ENCODE peak calls at places on chromosomes 16 and 17, in six cellular contexts. One of them, this sample, is unnamed.
A peak's percentile ranks its signal among the peaks of the same experiment; 100 is the strongest.

GRCh38 chr17:40191237-40192208 is 14.3 kb downstream of the RAPGEFL1 start:
- DNase-seq in effector memory CD4-positive, alpha-beta T cell: peak; percentile 47
- DNase-seq in thoracic aorta: peak; percentile 44
- DNase-seq in cardiac muscle cell: peak; percentile 77
- DNase-seq in mesenchymal stem cell: peak; percentile 84
- DNase-seq in fibroblast of lung: peak; percentile 79
- DNase-seq in this sample: peak; percentile 85

GRCh38 chr17:29368926-29369325 is 21.2 kb upstream of the TAOK1 start:
- DNase-seq in effector memory CD4-positive, alpha-beta T cell: no peak
- DNase-seq in thoracic aorta: no peak
- DNase-seq in cardiac muscle cell: peak; percentile 73
- DNase-seq in mesenchymal stem cell: no peak
- DNase-seq in fibroblast of lung: peak; percentile 66
- DNase-seq in this sample: peak; percentile 84

GRCh38 chr17:68861602-68862001 is 93.6 kb downstream of the ABCA8 start:
- DNase-seq in effector memory CD4-positive, alpha-beta T cell: no peak
- DNase-seq in thoracic aorta: no peak
- DNase-seq in cardiac muscle cell: no peak
- DNase-seq in mesenchymal stem cell: peak; percentile 32
- DNase-seq in fibroblast of lung: no peak
- DNase-seq in this sample: no peak

GRCh38 chr16:21626659-21627277 is 25.6 kb downstream of the IGSF6 start:
- DNase-seq in effector memory CD4-positive, alpha-beta T cell: peak; percentile 19
- DNase-seq in thoracic aorta: no peak
- DNase-seq in cardiac muscle cell: peak; percentile 33
- DNase-seq in mesenchymal stem cell: peak; percentile 95
- DNase-seq in fibroblast of lung: peak; percentile 83
- DNase-seq in this sample: no peak

GRCh38 chr16:23948949-23949392 is 113.2 kb downstream of the PRKCB start:
- DNase-seq in effector memory CD4-positive, alpha-beta T cell: peak; percentile 40
- DNase-seq in thoracic aorta: no peak
- DNase-seq in cardiac muscle cell: no peak
- DNase-seq in mesenchymal stem cell: no peak
- DNase-seq in fibroblast of lung: no peak
- DNase-seq in this sample: no peak

GRCh38 chr17:28733346-28733745 is 4.8 kb downstream of the NEK8 start:
- DNase-seq in effector memory CD4-positive, alpha-beta T cell: no peak
- DNase-seq in thoracic aorta: no peak
- DNase-seq in cardiac muscle cell: no peak
- DNase-seq in mesenchymal stem cell: no peak
- DNase-seq in fibroblast of lung: no peak
- DNase-seq in this sample: no peak

GRCh38 chr17:45227101-45227591 is 5.5 kb downstream of the FMNL1 start:
- DNase-seq in effector memory CD4-positive, alpha-beta T cell: no peak
- DNase-seq in thoracic aorta: no peak
- DNase-seq in cardiac muscle cell: no peak
- DNase-seq in mesenchymal stem cell: no peak
- DNase-seq in fibroblast of lung: no peak
- DNase-seq in this sample: no peak

GRCh38 chr17:38557395-38557794 is 48.4 kb downstream of the SRCIN1 start:
- DNase-seq in effector memory CD4-positive, alpha-beta T cell: no peak
- DNase-seq in thoracic aorta: no peak
- DNase-seq in cardiac muscle cell: no peak
- DNase-seq in mesenchymal stem cell: no peak
- DNase-seq in fibroblast of lung: no peak
- DNase-seq in this sample: no peak

GRCh38 chr16:48608452-48608851 is 1.5 kb downstream of the N4BP1 start:
- DNase-seq in effector memory CD4-positive, alpha-beta T cell: peak; percentile 20
- DNase-seq in thoracic aorta: no peak
- DNase-seq in cardiac muscle cell: no peak
- DNase-seq in mesenchymal stem cell: peak; percentile 24
- DNase-seq in fibroblast of lung: peak; percentile 34
- DNase-seq in this sample: peak; percentile 70

GRCh38 chr16:85529489-85530369 is 83.4 kb upstream of the GSE1 start:
- DNase-seq in effector memory CD4-positive, alpha-beta T cell: no peak
- DNase-seq in thoracic aorta: no peak
- DNase-seq in cardiac muscle cell: no peak
- DNase-seq in mesenchymal stem cell: no peak
- DNase-seq in fibroblast of lung: no peak
- DNase-seq in this sample: no peak

GRCh38 chr16:6193718-6194117 is 1096.1 kb upstream of the EEF2KMT start:
- DNase-seq in effector memory CD4-positive, alpha-beta T cell: no peak
- DNase-seq in thoracic aorta: no peak
- DNase-seq in cardiac muscle cell: peak; percentile 81
- DNase-seq in mesenchymal stem cell: no peak
- DNase-seq in fibroblast of lung: peak; percentile 31
- DNase-seq in this sample: peak; percentile 95

GRCh38 chr17:41666336-41666680 is 22.4 kb upstream of the EIF1 start:
- DNase-seq in effector memory CD4-positive, alpha-beta T cell: peak; percentile 83
- DNase-seq in thoracic aorta: no peak
- DNase-seq in cardiac muscle cell: no peak
- DNase-seq in mesenchymal stem cell: peak; percentile 94
- DNase-seq in fibroblast of lung: peak; percentile 62
- DNase-seq in this sample: peak; percentile 43

GRCh38 chr16:11076259-11077018 is 132.1 kb downstream of the CLEC16A start:
- DNase-seq in effector memory CD4-positive, alpha-beta T cell: no peak
- DNase-seq in thoracic aorta: no peak
- DNase-seq in cardiac muscle cell: no peak
- DNase-seq in mesenchymal stem cell: no peak
- DNase-seq in fibroblast of lung: no peak
- DNase-seq in this sample: no peak

GRCh38 chr16:51697454-51697853 is 546.4 kb upstream of the SALL1 start:
- DNase-seq in effector memory CD4-positive, alpha-beta T cell: no peak
- DNase-seq in thoracic aorta: no peak
- DNase-seq in cardiac muscle cell: no peak
- DNase-seq in mesenchymal stem cell: no peak
- DNase-seq in fibroblast of lung: peak; percentile 15
- DNase-seq in this sample: no peak

GRCh38 chr16:87490091-87490798 is 2.6 kb downstream of the ZCCHC14 start:
- DNase-seq in effector memory CD4-positive, alpha-beta T cell: no peak
- DNase-seq in thoracic aorta: no peak
- DNase-seq in cardiac muscle cell: no peak
- DNase-seq in mesenchymal stem cell: no peak
- DNase-seq in fibroblast of lung: no peak
- DNase-seq in this sample: no peak

GRCh38 chr17:48587276-48588073 is 2.6 kb downstream of the HOXB3 start:
- DNase-seq in effector memory CD4-positive, alpha-beta T cell: no peak
- DNase-seq in thoracic aorta: no peak
- DNase-seq in cardiac muscle cell: no peak
- DNase-seq in mesenchymal stem cell: peak; percentile 93
- DNase-seq in fibroblast of lung: no peak
- DNase-seq in this sample: no peak

GRCh38 chr16:8370374-8371015 is 219.8 kb downstream of the TMEM114 start:
- DNase-seq in effector memory CD4-positive, alpha-beta T cell: no peak
- DNase-seq in thoracic aorta: no peak
- DNase-seq in cardiac muscle cell: no peak
- DNase-seq in mesenchymal stem cell: no peak
- DNase-seq in fibroblast of lung: peak; percentile 22
- DNase-seq in this sample: peak; percentile 62

GRCh38 chr17:65457635-65458257 is 103.7 kb downstream of the AXIN2 start:
- DNase-seq in effector memory CD4-positive, alpha-beta T cell: no peak
- DNase-seq in thoracic aorta: no peak
- DNase-seq in cardiac muscle cell: no peak
- DNase-seq in mesenchymal stem cell: no peak
- DNase-seq in fibroblast of lung: no peak
- DNase-seq in this sample: no peak

GRCh38 chr16:53043462-53043861 is 9.2 kb downstream of the CHD9NB start:
- DNase-seq in effector memory CD4-positive, alpha-beta T cell: no peak
- DNase-seq in thoracic aorta: no peak
- DNase-seq in cardiac muscle cell: no peak
- DNase-seq in mesenchymal stem cell: no peak
- DNase-seq in fibroblast of lung: peak; percentile 10
- DNase-seq in this sample: peak; percentile 78

GRCh38 chr17:80126449-80126715 is 20.5 kb downstream of the EIF4A3 start:
- DNase-seq in effector memory CD4-positive, alpha-beta T cell: no peak
- DNase-seq in thoracic aorta: no peak
- DNase-seq in cardiac muscle cell: no peak
- DNase-seq in mesenchymal stem cell: no peak
- DNase-seq in fibroblast of lung: no peak
- DNase-seq in this sample: no peak

GRCh38 chr16:83813818-83814653 is 6.3 kb downstream of the HSBP1 start:
- DNase-seq in effector memory CD4-positive, alpha-beta T cell: no peak
- DNase-seq in thoracic aorta: no peak
- DNase-seq in cardiac muscle cell: peak; percentile 63
- DNase-seq in mesenchymal stem cell: peak; percentile 86
- DNase-seq in fibroblast of lung: peak; percentile 74
- DNase-seq in this sample: peak; percentile 77

GRCh38 chr16:31105677-31106213 is 2.4 kb upstream of the BCKDK start:
- DNase-seq in effector memory CD4-positive, alpha-beta T cell: peak; percentile 65
- DNase-seq in thoracic aorta: peak; percentile 53
- DNase-seq in cardiac muscle cell: peak; percentile 81
- DNase-seq in mesenchymal stem cell: peak; percentile 63
- DNase-seq in fibroblast of lung: peak; percentile 32
- DNase-seq in this sample: peak; percentile 79

GRCh38 chr17:78781339-78782304 is at the start of gene CYTH1:
- DNase-seq in effector memory CD4-positive, alpha-beta T cell: no peak
- DNase-seq in thoracic aorta: no peak
- DNase-seq in cardiac muscle cell: peak; percentile 60
- DNase-seq in mesenchymal stem cell: peak; percentile 43
- DNase-seq in fibroblast of lung: no peak
- DNase-seq in this sample: peak; percentile 41

GRCh38 chr16:84925092-84925772 is 86.1 kb downstream of the ZDHHC7 start:
- DNase-seq in effector memory CD4-positive, alpha-beta T cell: peak; percentile 51
- DNase-seq in thoracic aorta: no peak
- DNase-seq in cardiac muscle cell: peak; percentile 60
- DNase-seq in mesenchymal stem cell: no peak
- DNase-seq in fibroblast of lung: no peak
- DNase-seq in this sample: peak; percentile 51

GRCh38 chr17:61002316-61002736 is 324.7 kb downstream of the BCAS3 start:
- DNase-seq in effector memory CD4-positive, alpha-beta T cell: no peak
- DNase-seq in thoracic aorta: no peak
- DNase-seq in cardiac muscle cell: peak; percentile 55
- DNase-seq in mesenchymal stem cell: peak; percentile 60
- DNase-seq in fibroblast of lung: peak; percentile 55
- DNase-seq in this sample: peak; percentile 41

GRCh38 chr17:39566092-39566491 is 41.6 kb downstream of the NEUROD2 start:
- DNase-seq in effector memory CD4-positive, alpha-beta T cell: no peak
- DNase-seq in thoracic aorta: no peak
- DNase-seq in cardiac muscle cell: no peak
- DNase-seq in mesenchymal stem cell: no peak
- DNase-seq in fibroblast of lung: no peak
- DNase-seq in this sample: no peak

GRCh38 chr16:85330694-85331188 is 218.5 kb upstream of the CIBAR2 start:
- DNase-seq in effector memory CD4-positive, alpha-beta T cell: no peak
- DNase-seq in thoracic aorta: no peak
- DNase-seq in cardiac muscle cell: peak; percentile 81
- DNase-seq in mesenchymal stem cell: peak; percentile 97
- DNase-seq in fibroblast of lung: peak; percentile 88
- DNase-seq in this sample: peak; percentile 98

GRCh38 chr16:80935691-80936090 is 71.0 kb downstream of the CMC2 start:
- DNase-seq in effector memory CD4-positive, alpha-beta T cell: no peak
- DNase-seq in thoracic aorta: no peak
- DNase-seq in cardiac muscle cell: no peak
- DNase-seq in mesenchymal stem cell: no peak
- DNase-seq in fibroblast of lung: no peak
- DNase-seq in this sample: no peak

GRCh38 chr16:51193879-51194278 is 42.8 kb upstream of the SALL1 start:
- DNase-seq in effector memory CD4-positive, alpha-beta T cell: no peak
- DNase-seq in thoracic aorta: no peak
- DNase-seq in cardiac muscle cell: no peak
- DNase-seq in mesenchymal stem cell: no peak
- DNase-seq in fibroblast of lung: no peak
- DNase-seq in this sample: no peak

GRCh38 chr17:75830168-75831031 is 13.8 kb downstream of the UNC13D start:
- DNase-seq in effector memory CD4-positive, alpha-beta T cell: no peak
- DNase-seq in thoracic aorta: no peak
- DNase-seq in cardiac muscle cell: peak; percentile 51
- DNase-seq in mesenchymal stem cell: no peak
- DNase-seq in fibroblast of lung: no peak
- DNase-seq in this sample: peak; percentile 85

GRCh38 chr17:12918132-12918531 is 99.7 kb downstream of the ELAC2 start:
- DNase-seq in effector memory CD4-positive, alpha-beta T cell: no peak
- DNase-seq in thoracic aorta: no peak
- DNase-seq in cardiac muscle cell: no peak
- DNase-seq in mesenchymal stem cell: no peak
- DNase-seq in fibroblast of lung: no peak
- DNase-seq in this sample: no peak

GRCh38 chr17:79628861-79629547 is 18.2 kb upstream of the RBFOX3 start:
- DNase-seq in effector memory CD4-positive, alpha-beta T cell: no peak
- DNase-seq in thoracic aorta: no peak
- DNase-seq in cardiac muscle cell: no peak
- DNase-seq in mesenchymal stem cell: no peak
- DNase-seq in fibroblast of lung: no peak
- DNase-seq in this sample: no peak

GRCh38 chr16:84927621-84928591 is 83.4 kb downstream of the ZDHHC7 start:
- DNase-seq in effector memory CD4-positive, alpha-beta T cell: no peak
- DNase-seq in thoracic aorta: no peak
- DNase-seq in cardiac muscle cell: no peak
- DNase-seq in mesenchymal stem cell: no peak
- DNase-seq in fibroblast of lung: no peak
- DNase-seq in this sample: no peak

GRCh38 chr16:12094537-12095265 is 118.2 kb downstream of the SNX29 start:
- DNase-seq in effector memory CD4-positive, alpha-beta T cell: no peak
- DNase-seq in thoracic aorta: no peak
- DNase-seq in cardiac muscle cell: no peak
- DNase-seq in mesenchymal stem cell: peak; percentile 66
- DNase-seq in fibroblast of lung: peak; percentile 51
- DNase-seq in this sample: no peak
- H3K4me1 ChIP-seq in effector memory CD4-positive, alpha-beta T cell: peaks cover 10% of the 10 kb centered on the region
- H3K4me1 ChIP-seq in thoracic aorta: peaks cover 14% of the 10 kb centered on the region
- H3K4me1 ChIP-seq in cardiac muscle cell: peaks cover 13% of the 10 kb centered on the region
- H3K4me1 ChIP-seq in mesenchymal stem cell: peaks cover 21% of the 10 kb centered on the region
- H3K4me1 ChIP-seq in fibroblast of lung: peaks cover 26% of the 10 kb centered on the region
- H3K4me1 ChIP-seq in this sample: no peaks in the 10 kb centered on the region

DNA sequence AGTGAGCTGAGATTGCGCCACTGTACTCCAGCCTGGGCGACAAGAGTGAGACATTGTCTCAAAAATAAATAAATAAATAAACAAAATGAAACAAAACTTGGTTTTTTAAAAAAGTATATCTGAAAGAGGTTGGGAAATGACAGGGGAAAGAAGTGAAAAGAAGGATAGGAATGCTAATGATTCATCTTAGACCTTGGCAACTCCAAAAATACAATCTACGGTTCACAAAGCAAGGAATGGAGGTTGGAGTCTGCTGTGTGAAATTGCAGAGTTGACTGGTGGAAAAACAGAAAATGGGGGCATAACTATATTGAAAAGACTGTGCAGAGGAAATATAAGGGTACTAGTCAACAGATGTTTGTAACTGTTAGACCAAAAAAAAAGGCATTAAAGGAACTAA is 40.0 kb upstream of the CD300E start:
- DNase-seq in effector memory CD4-positive, alpha-beta T cell: no peak
- DNase-seq in thoracic aorta: no peak
- DNase-seq in cardiac muscle cell: no peak
- DNase-seq in mesenchymal stem cell: no peak
- DNase-seq in fibroblast of lung: peak; percentile 5
- DNase-seq in this sample: no peak
- H3K4me1 ChIP-seq in effector memory CD4-positive, alpha-beta T cell: no peaks in the 10 kb centered on the region
- H3K4me1 ChIP-seq in thoracic aorta: no peaks in the 10 kb centered on the region
- H3K4me1 ChIP-seq in cardiac muscle cell: no peaks in the 10 kb centered on the region
- H3K4me1 ChIP-seq in mesenchymal stem cell: no peaks in the 10 kb centered on the region
- H3K4me1 ChIP-seq in fibroblast of lung: no peaks in the 10 kb centered on the region
- H3K4me1 ChIP-seq in this sample: no peaks in the 10 kb centered on the region

GRCh38 chr17:50268632-50269287 is 5.5 kb upstream of the TMEM92 start:
- DNase-seq in effector memory CD4-positive, alpha-beta T cell: no peak
- DNase-seq in thoracic aorta: no peak
- DNase-seq in cardiac muscle cell: no peak
- DNase-seq in mesenchymal stem cell: peak; percentile 62
- DNase-seq in fibroblast of lung: no peak
- DNase-seq in this sample: no peak
- H3K4me1 ChIP-seq in effector memory CD4-positive, alpha-beta T cell: peaks cover 8% of the 10 kb centered on the region
- H3K4me1 ChIP-seq in thoracic aorta: peaks cover 79% of the 10 kb centered on the region
- H3K4me1 ChIP-seq in cardiac muscle cell: peaks cover 34% of the 10 kb centered on the region
- H3K4me1 ChIP-seq in mesenchymal stem cell: peaks cover 77% of the 10 kb centered on the region
- H3K4me1 ChIP-seq in fibroblast of lung: peaks cover 46% of the 10 kb centered on the region
- H3K4me1 ChIP-seq in this sample: peaks cover 2% of the 10 kb centered on the region

GRCh38 chr16:89741342-89742014 is 20.1 kb downstream of the ZNF276 start:
- DNase-seq in effector memory CD4-positive, alpha-beta T cell: no peak
- DNase-seq in thoracic aorta: no peak
- DNase-seq in cardiac muscle cell: peak; percentile 65
- DNase-seq in mesenchymal stem cell: no peak
- DNase-seq in fibroblast of lung: no peak
- DNase-seq in this sample: no peak
- H3K4me1 ChIP-seq in effector memory CD4-positive, alpha-beta T cell: peaks cover 19% of the 10 kb centered on the region
- H3K4me1 ChIP-seq in thoracic aorta: no peaks in the 10 kb centered on the region
- H3K4me1 ChIP-seq in cardiac muscle cell: peaks cover 18% of the 10 kb centered on the region
- H3K4me1 ChIP-seq in mesenchymal stem cell: no peaks in the 10 kb centered on the region
- H3K4me1 ChIP-seq in fibroblast of lung: no peaks in the 10 kb centered on the region
- H3K4me1 ChIP-seq in this sample: no peaks in the 10 kb centered on the region

This sample was measured in mesendoderm.